ENCODE peak calls at places on chromosomes 1 and 21, in four cellular contexts. N is AG09319; R is C1 segment of cervical spinal cord; T is stimulated activated CD8-positive, alpha-beta memory T cell treated with anti-CD3 and anti-CD28 coated beads, Interleukin-4, amount 100 ng/mL, for 1 hour. L is an unnamed sample.

GRCh38 chr1:165068716-165069115 is 287.8 kb downstream of the LMX1A start:
- DNase-seq in R (no peak), T (no peak), N (no peak), L (peak)

GRCh38 chr1:40799351-40799867 is 15.8 kb downstream of the KCNQ4 start:
- DNase-seq in T (no peak), N (no peak), R (no peak), L (no peak)

GRCh38 chr1:155964193-155964592 is 14.2 kb downstream of the ARHGEF2 start:
- DNase-seq in T (no peak), R (no peak), N (no peak), L (no peak)

GRCh38 chr1:231853588-231854207 is 227.1 kb downstream of the DISC1 start:
- DNase-seq in R (no peak), T (no peak), N (no peak), L (no peak)

GRCh38 chr1:15758953-15759661 is 512 bp downstream of the FBLIM1 start:
- DNase-seq in T (no peak), N (no peak), R (no peak), L (no peak)

GRCh38 chr1:205921559-205921887 is 21.7 kb downstream of the SLC26A9 start:
- DNase-seq in N (no peak), T (no peak), R (no peak), L (no peak)

GRCh38 chr1:234139966-234140365 is 233.3 kb upstream of the COA6 start:
- DNase-seq in T (no peak), N (no peak), R (no peak), L (no peak)

GRCh38 chr1:231040019-231040799 is at the start of gene FAM89A:
- DNase-seq in R (no peak), N (no peak), T (peak), L (peak)

GRCh38 chr1:200922406-200922805 is 27.7 kb downstream of the INAVA start:
- DNase-seq in N (no peak), R (no peak), T (no peak), L (no peak)

GRCh38 chr1:63575340-63575826 is 17.8 kb upstream of the PGM1 start:
- DNase-seq in T (no peak), R (no peak), N (no peak), L (no peak)

GRCh38 chr1:913491-914252 is 10.1 kb upstream of the SAMD11 start:
- DNase-seq in R (no peak), T (no peak), N (no peak), L (no peak)

GRCh38 chr1:8431028-8431427 is 113.1 kb downstream of the SLC45A1 start:
- DNase-seq in N (no peak), T (no peak), R (no peak), L (no peak)

GRCh38 chr21:36125513-36126121 is 9.3 kb upstream of the CBR3 start:
- DNase-seq in T (peak), N (no peak), R (no peak), L (peak)

GRCh38 chr1:193377472-193377871 is 191.1 kb upstream of the B3GALT2 start:
- DNase-seq in N (no peak), R (no peak), T (no peak), L (no peak)

GRCh38 chr1:64516301-64516700 is 46.4 kb downstream of the CACHD1 start:
- DNase-seq in T (no peak), R (no peak), N (no peak), L (no peak)

GRCh38 chr1:161962094-161962887 is 61.4 kb downstream of the OLFML2B start:
- DNase-seq in T (no peak), N (peak), R (no peak), L (no peak)

GRCh38 chr1:214568328-214568727 is 16.9 kb upstream of the PTPN14 start:
- DNase-seq in N (no peak), R (no peak), T (no peak), L (no peak)

GRCh38 chr1:156911587-156912298 is 8.7 kb upstream of the LRRC71 start:
- DNase-seq in R (no peak), N (no peak), T (no peak), L (peak)

GRCh38 chr1:181931873-181932272 is 129.6 kb downstream of the ZNF648 start:
- DNase-seq in N (no peak), R (no peak), T (no peak), L (no peak)

GRCh38 chr1:85311818-85312217 is 35.4 kb upstream of the BCL10 start:
- DNase-seq in R (no peak), T (no peak), N (no peak), L (no peak)

GRCh38 chr1:25122747-25123146 is 109.6 kb downstream of the SYF2 start:
- DNase-seq in R (no peak), N (no peak), T (no peak), L (no peak)

GRCh38 chr1:204318324-204318723 is 41.4 kb downstream of the PLEKHA6 start:
- DNase-seq in R (no peak), T (no peak), N (no peak), L (no peak)